ENCODE peak calls at places on chromosomes 7 and 10, in six cellular contexts. One of them, this sample, is unnamed.

GRCh38 chr10:88091490-88092061 is 228.2 kb downstream of the PTEN start:
- DNase-seq in A549: no peak
- DNase-seq in epithelial cell of esophagus: peak
- DNase-seq in sigmoid colon: no peak
- DNase-seq in transverse colon: peak
- DNase-seq in GM10248: peak
- DNase-seq in this sample: no peak

GRCh38 chr10:9682812-9683211 is 1334.9 kb upstream of the CELF2 start:
- DNase-seq in epithelial cell of esophagus: no peak
- DNase-seq in GM10248: no peak
- DNase-seq in A549: no peak
- DNase-seq in transverse colon: no peak
- DNase-seq in sigmoid colon: no peak
- DNase-seq in this sample: no peak

GRCh38 chr10:90621577-90621976 is 236.3 kb downstream of the HTR7 start:
- DNase-seq in A549: no peak
- DNase-seq in epithelial cell of esophagus: peak
- DNase-seq in GM10248: no peak
- DNase-seq in sigmoid colon: no peak
- DNase-seq in transverse colon: no peak
- DNase-seq in this sample: no peak

GRCh38 chr10:119803264-119803663 is 69.4 kb downstream of the MCMBP start:
- DNase-seq in sigmoid colon: no peak
- DNase-seq in GM10248: no peak
- DNase-seq in epithelial cell of esophagus: peak
- DNase-seq in A549: no peak
- DNase-seq in transverse colon: no peak
- DNase-seq in this sample: no peak

GRCh38 chr7:100719523-100720319 is 547 bp upstream of the EPO start:
- DNase-seq in GM10248: no peak
- DNase-seq in sigmoid colon: no peak
- DNase-seq in A549: no peak
- DNase-seq in epithelial cell of esophagus: peak
- DNase-seq in transverse colon: peak
- DNase-seq in this sample: no peak

GRCh38 chr7:137074386-137075030 is 206.1 kb downstream of the CHRM2 start:
- DNase-seq in sigmoid colon: no peak
- DNase-seq in epithelial cell of esophagus: peak
- DNase-seq in A549: no peak
- DNase-seq in GM10248: no peak
- DNase-seq in transverse colon: no peak
- DNase-seq in this sample: no peak

GRCh38 chr7:28615091-28615490 is 202.8 kb downstream of the CREB5 start:
- DNase-seq in epithelial cell of esophagus: no peak
- DNase-seq in GM10248: no peak
- DNase-seq in sigmoid colon: no peak
- DNase-seq in A549: no peak
- DNase-seq in transverse colon: no peak
- DNase-seq in this sample: no peak

GRCh38 chr10:19629559-19629958 is 186.7 kb upstream of the PLXDC2 start:
- DNase-seq in sigmoid colon: peak
- DNase-seq in epithelial cell of esophagus: no peak
- DNase-seq in GM10248: no peak
- DNase-seq in A549: no peak
- DNase-seq in transverse colon: peak
- DNase-seq in this sample: no peak

GRCh38 chr7:70354409-70355169 is 756.3 kb downstream of the AUTS2 start:
- DNase-seq in sigmoid colon: no peak
- DNase-seq in A549: no peak
- DNase-seq in transverse colon: no peak
- DNase-seq in GM10248: no peak
- DNase-seq in epithelial cell of esophagus: peak
- DNase-seq in this sample: no peak

GRCh38 chr7:13829914-13830603 is 159.4 kb downstream of the ETV1 start:
- DNase-seq in A549: no peak
- DNase-seq in transverse colon: no peak
- DNase-seq in GM10248: no peak
- DNase-seq in epithelial cell of esophagus: peak
- DNase-seq in sigmoid colon: no peak
- DNase-seq in this sample: no peak

GRCh38 chr10:105605873-105606272 is 964.8 kb downstream of the SORCS3 start:
- DNase-seq in sigmoid colon: no peak
- DNase-seq in epithelial cell of esophagus: no peak
- DNase-seq in A549: no peak
- DNase-seq in transverse colon: no peak
- DNase-seq in GM10248: no peak
- DNase-seq in this sample: no peak

GRCh38 chr10:110413049-110413783 is 84.5 kb upstream of the DUSP5 start:
- DNase-seq in sigmoid colon: no peak
- DNase-seq in GM10248: no peak
- DNase-seq in A549: no peak
- DNase-seq in transverse colon: no peak
- DNase-seq in epithelial cell of esophagus: no peak
- DNase-seq in this sample: no peak

GRCh38 chr7:27128776-27129728 is 1.5 kb downstream of the HOXA4 start:
- DNase-seq in GM10248: no peak
- DNase-seq in sigmoid colon: no peak
- DNase-seq in transverse colon: no peak
- DNase-seq in epithelial cell of esophagus: no peak
- DNase-seq in A549: no peak
- DNase-seq in this sample: no peak

GRCh38 chr7:429828-430180 is 89.8 kb downstream of the PDGFA start:
- DNase-seq in sigmoid colon: no peak
- DNase-seq in GM10248: no peak
- DNase-seq in A549: no peak
- DNase-seq in transverse colon: no peak
- DNase-seq in epithelial cell of esophagus: no peak
- DNase-seq in this sample: no peak

GRCh38 chr10:129719889-129720590 is 244.0 kb downstream of the EBF3 start:
- DNase-seq in A549: no peak
- DNase-seq in transverse colon: no peak
- DNase-seq in epithelial cell of esophagus: no peak
- DNase-seq in sigmoid colon: peak
- DNase-seq in GM10248: no peak
- DNase-seq in this sample: no peak

GRCh38 chr10:130017010-130017630 is 53.0 kb upstream of the EBF3 start:
- DNase-seq in A549: no peak
- DNase-seq in transverse colon: no peak
- DNase-seq in epithelial cell of esophagus: no peak
- DNase-seq in sigmoid colon: no peak
- DNase-seq in GM10248: no peak
- DNase-seq in this sample: no peak

GRCh38 chr7:68722044-68722443 is 876.2 kb upstream of the AUTS2 start:
- DNase-seq in epithelial cell of esophagus: no peak
- DNase-seq in A549: no peak
- DNase-seq in GM10248: no peak
- DNase-seq in sigmoid colon: no peak
- DNase-seq in transverse colon: no peak
- DNase-seq in this sample: no peak

GRCh38 chr7:85719981-85720963 is 533.4 kb upstream of the SEMA3D start:
- DNase-seq in sigmoid colon: no peak
- DNase-seq in GM10248: no peak
- DNase-seq in A549: no peak
- DNase-seq in transverse colon: no peak
- DNase-seq in epithelial cell of esophagus: peak
- DNase-seq in this sample: no peak

GRCh38 chr10:93250010-93250409 is 176.3 kb downstream of the CYP26A1 start:
- DNase-seq in A549: no peak
- DNase-seq in transverse colon: no peak
- DNase-seq in sigmoid colon: no peak
- DNase-seq in epithelial cell of esophagus: no peak
- DNase-seq in GM10248: no peak
- DNase-seq in this sample: no peak

GRCh38 chr10:55943403-55943802 is 417.7 kb downstream of the ZWINT start:
- DNase-seq in sigmoid colon: no peak
- DNase-seq in GM10248: no peak
- DNase-seq in transverse colon: no peak
- DNase-seq in epithelial cell of esophagus: no peak
- DNase-seq in A549: no peak
- DNase-seq in this sample: no peak

GRCh38 chr10:103197177-103197576 is 4.1 kb upstream of the NT5C2 start:
- DNase-seq in sigmoid colon: peak
- DNase-seq in GM10248: no peak
- DNase-seq in transverse colon: no peak
- DNase-seq in epithelial cell of esophagus: peak
- DNase-seq in A549: peak
- DNase-seq in this sample: no peak

GRCh38 chr10:3395487-3395886 is 222.9 kb upstream of the PITRM1 start:
- DNase-seq in transverse colon: no peak
- DNase-seq in sigmoid colon: no peak
- DNase-seq in epithelial cell of esophagus: no peak
- DNase-seq in GM10248: no peak
- DNase-seq in A549: no peak
- DNase-seq in this sample: no peak

GRCh38 chr7:30528779-30529178 is 24.1 kb upstream of the GGCT start:
- DNase-seq in GM10248: no peak
- DNase-seq in transverse colon: no peak
- DNase-seq in epithelial cell of esophagus: no peak
- DNase-seq in A549: no peak
- DNase-seq in sigmoid colon: no peak
- DNase-seq in this sample: no peak

GRCh38 chr7:133763241-133763640 is 363.9 kb upstream of the LRGUK start:
- DNase-seq in transverse colon: no peak
- DNase-seq in epithelial cell of esophagus: no peak
- DNase-seq in A549: no peak
- DNase-seq in GM10248: no peak
- DNase-seq in sigmoid colon: no peak
- DNase-seq in this sample: no peak

GRCh38 chr10:80964179-80964578 is 426.5 kb downstream of the SH2D4B start:
- DNase-seq in GM10248: no peak
- DNase-seq in transverse colon: no peak
- DNase-seq in A549: no peak
- DNase-seq in epithelial cell of esophagus: no peak
- DNase-seq in sigmoid colon: no peak
- DNase-seq in this sample: no peak

GRCh38 chr10:24622781-24623301 is 100.8 kb downstream of the ARHGAP21 start:
- DNase-seq in transverse colon: no peak
- DNase-seq in sigmoid colon: no peak
- DNase-seq in GM10248: no peak
- DNase-seq in epithelial cell of esophagus: no peak
- DNase-seq in A549: no peak
- DNase-seq in this sample: no peak

GRCh38 chr10:129772472-129773358 is 191.4 kb downstream of the EBF3 start:
- DNase-seq in GM10248: no peak
- DNase-seq in sigmoid colon: no peak
- DNase-seq in transverse colon: no peak
- DNase-seq in A549: no peak
- DNase-seq in epithelial cell of esophagus: no peak
- DNase-seq in this sample: peak

GRCh38 chr7:47537716-47538640 is 43.9 kb downstream of the TNS3 start:
- DNase-seq in GM10248: no peak
- DNase-seq in epithelial cell of esophagus: no peak
- DNase-seq in A549: no peak
- DNase-seq in sigmoid colon: no peak
- DNase-seq in transverse colon: no peak
- DNase-seq in this sample: no peak

GRCh38 chr7:22728416-22729029 is 1.5 kb downstream of the IL6 start:
- DNase-seq in GM10248: peak
- DNase-seq in transverse colon: no peak
- DNase-seq in A549: peak
- DNase-seq in epithelial cell of esophagus: peak
- DNase-seq in sigmoid colon: no peak
- DNase-seq in this sample: no peak

DNA sequence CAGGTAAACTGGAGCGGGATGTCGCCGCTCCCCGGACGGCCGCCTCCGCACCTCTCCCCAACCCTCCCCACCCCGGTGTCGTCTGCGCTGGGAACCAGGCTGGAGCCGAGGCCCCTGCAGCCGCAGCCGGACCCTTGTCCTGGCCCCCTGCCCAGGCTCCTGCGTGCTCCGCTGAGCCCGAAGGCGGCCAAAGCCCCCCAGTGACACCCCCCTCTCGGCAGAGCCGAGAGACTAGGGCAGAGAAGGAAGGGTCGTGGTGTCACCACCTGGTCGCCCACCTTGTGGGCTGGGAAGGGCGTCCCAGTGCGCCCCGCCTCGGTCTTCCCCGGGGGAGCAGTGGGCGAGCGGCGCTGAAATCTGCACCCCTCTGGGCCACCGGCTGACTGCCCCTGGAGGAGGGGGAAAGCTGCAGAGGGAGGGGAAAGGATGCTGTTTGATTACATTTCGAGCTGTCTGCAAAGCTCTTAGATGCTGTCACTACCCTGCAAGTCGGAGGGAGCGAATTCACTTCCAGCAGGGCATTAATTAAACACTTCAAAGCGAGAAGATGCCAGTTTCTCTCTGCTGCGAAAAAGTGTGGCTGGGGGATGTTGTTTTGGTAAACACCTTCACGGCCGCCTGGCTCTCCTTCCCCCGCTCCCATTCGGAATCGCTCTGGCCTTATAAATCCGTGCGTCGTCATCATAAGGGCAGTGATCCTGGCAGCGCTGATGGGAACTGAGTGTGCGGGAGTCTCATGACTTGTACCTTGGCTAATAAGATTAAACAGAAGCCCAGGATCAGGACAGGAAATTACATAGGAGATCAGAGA is 622 bp downstream of the DYNC1I1 start:
- DNase-seq in sigmoid colon: peak
- DNase-seq in A549: no peak
- DNase-seq in epithelial cell of esophagus: peak
- DNase-seq in GM10248: no peak
- DNase-seq in transverse colon: peak
- DNase-seq in this sample: no peak
- TF ChIP-seq CTCF in sigmoid colon: no peak
- TF ChIP-seq CTCF in A549: no peak
- TF ChIP-seq CTCF in epithelial cell of esophagus: no peak
- TF ChIP-seq CTCF in GM10248: no peak
- TF ChIP-seq CTCF in transverse colon: no peak
- TF ChIP-seq CTCF in this sample: peak

GRCh38 chr7:106367018-106367420 is 82.2 kb upstream of the NAMPT start:
- DNase-seq in sigmoid colon: no peak
- DNase-seq in transverse colon: no peak
- DNase-seq in epithelial cell of esophagus: peak
- DNase-seq in A549: no peak
- DNase-seq in GM10248: peak
- DNase-seq in this sample: no peak
- TF ChIP-seq CTCF in sigmoid colon: no peak
- TF ChIP-seq CTCF in transverse colon: no peak
- TF ChIP-seq CTCF in epithelial cell of esophagus: peak
- TF ChIP-seq CTCF in A549: no peak
- TF ChIP-seq CTCF in GM10248: peak
- TF ChIP-seq CTCF in this sample: peak

DNA sequence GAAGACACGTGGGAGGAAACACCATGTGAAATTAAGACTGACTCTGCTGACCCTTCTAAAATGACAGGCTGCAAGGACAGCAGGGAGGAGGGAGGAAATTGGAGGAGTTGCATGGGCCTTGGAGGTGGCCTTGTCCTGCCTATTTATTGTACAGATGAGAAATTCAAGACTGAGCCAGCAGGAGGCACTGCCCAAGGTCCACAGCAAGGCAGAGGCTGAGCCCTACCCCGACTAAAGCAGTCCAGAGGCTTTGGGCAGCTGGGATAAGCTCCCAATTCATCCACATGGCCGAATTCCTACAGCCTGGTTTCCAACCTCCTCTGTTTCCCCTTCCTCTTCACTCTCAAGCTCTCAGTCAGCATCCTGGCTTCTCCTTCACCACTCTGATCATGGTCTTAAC is 215.9 kb upstream of the ZMIZ1 start:
- DNase-seq in epithelial cell of esophagus: peak
- DNase-seq in transverse colon: peak
- DNase-seq in GM10248: no peak
- DNase-seq in sigmoid colon: no peak
- DNase-seq in A549: peak
- DNase-seq in this sample: no peak
- TF ChIP-seq CTCF in epithelial cell of esophagus: no peak
- TF ChIP-seq CTCF in transverse colon: peak
- TF ChIP-seq CTCF in GM10248: peak
- TF ChIP-seq CTCF in sigmoid colon: no peak
- TF ChIP-seq CTCF in A549: peak
- TF ChIP-seq CTCF in this sample: peak

GRCh38 chr10:58435297-58435696 is 50.1 kb downstream of the TFAM start:
- DNase-seq in GM10248: no peak
- DNase-seq in transverse colon: peak
- DNase-seq in epithelial cell of esophagus: peak
- DNase-seq in sigmoid colon: no peak
- DNase-seq in A549: peak
- DNase-seq in this sample: no peak
- TF ChIP-seq CTCF in GM10248: no peak
- TF ChIP-seq CTCF in transverse colon: no peak
- TF ChIP-seq CTCF in epithelial cell of esophagus: peak
- TF ChIP-seq CTCF in sigmoid colon: no peak
- TF ChIP-seq CTCF in A549: no peak
- TF ChIP-seq CTCF in this sample: peak

This sample was measured in chondrocyte.